ENCODE peak calls at places on chromosomes 4 and X, in six cellular contexts. B, L, S, U, X and P are unnamed samples.

GRCh38 chr4:20883231-20883630 is 183.0 kb downstream of the PACRGL start:
- DNase-seq in B (no peak), S (no peak), U (no peak), X (no peak), L (no peak), P (no peak)

GRCh38 chrX:108322243-108322642 is 116.0 kb downstream of the COL4A6 start:
- DNase-seq in X (no peak), L (no peak), U (no peak), S (no peak), B (no peak), P (no peak)

GRCh38 chr4:133084421-133084820 is 64.7 kb upstream of the PCDH10 start:
- DNase-seq in B (no peak), U (no peak), X (no peak), S (no peak), L (no peak), P (no peak)

GRCh38 chrX:82626978-82627377 is 881.1 kb upstream of the POU3F4 start:
- DNase-seq in B (no peak), X (no peak), U (no peak), S (no peak), L (no peak), P (no peak)

GRCh38 chrX:136754641-136755040 is 26.1 kb downstream of the ARHGEF6 start:
- DNase-seq in B (no peak), X (peak), L (peak), S (peak), U (no peak), P (peak)

GRCh38 chr4:33060873-33061542 is 2340.8 kb downstream of the PCDH7 start:
- DNase-seq in X (no peak), B (no peak), S (no peak), U (peak), L (no peak), P (no peak)

GRCh38 chr4:82789377-82789776 is 9.2 kb downstream of the SCD5 start:
- DNase-seq in X (no peak), S (no peak), B (no peak), U (no peak), L (no peak), P (no peak)

GRCh38 chrX:108396188-108396885 is 41.9 kb downstream of the COL4A6 start:
- DNase-seq in B (no peak), X (no peak), L (no peak), U (no peak), S (no peak), P (no peak)

GRCh38 chr4:567457-568350 is 8.4 kb downstream of the TMEM271 start:
- DNase-seq in B (no peak), L (no peak), X (no peak), U (no peak), S (no peak), P (no peak)

GRCh38 chr4:21290562-21290961 is 590.3 kb downstream of the PACRGL start:
- DNase-seq in B (no peak), X (no peak), L (no peak), U (no peak), S (no peak), P (no peak)

GRCh38 chr4:186078977-186079697 is 10.2 kb downstream of the TLR3 start:
- DNase-seq in B (no peak), S (no peak), L (no peak), X (no peak), U (no peak), P (no peak)

GRCh38 chrX:115689931-115690330 is 129.0 kb downstream of the PLS3 start:
- DNase-seq in X (no peak), B (no peak), U (no peak), S (no peak), L (no peak), P (no peak)

GRCh38 chr4:184748251-184748652 is 14.4 kb upstream of the CENPU start:
- DNase-seq in B (no peak), X (peak), U (no peak), S (no peak), L (no peak), P (no peak)

GRCh38 chrX:150205011-150205410 is 158.1 kb upstream of the MAMLD1 start:
- DNase-seq in L (no peak), U (no peak), S (no peak), X (no peak), B (no peak), P (no peak)

GRCh38 chr4:15890246-15890829 is 48.2 kb downstream of the FGFBP1 start:
- DNase-seq in S (no peak), L (no peak), U (no peak), B (no peak), X (no peak), P (no peak)

GRCh38 chrX:3244203-3244743 is 102.2 kb downstream of the MXRA5 start:
- DNase-seq in X (no peak), S (no peak), L (no peak), U (no peak), B (no peak), P (no peak)

GRCh38 chr4:153074501-153075255 is 129.6 kb upstream of the TRIM2 start:
- DNase-seq in S (no peak), U (no peak), X (no peak), L (no peak), B (no peak), P (no peak)

GRCh38 chr4:108811486-108811885 is 48.6 kb upstream of the ETNPPL start:
- DNase-seq in X (no peak), B (no peak), S (no peak), L (no peak), U (no peak), P (no peak)

GRCh38 chrX:125646195-125646594 is 326.5 kb downstream of the TEX13C start:
- DNase-seq in X (no peak), S (no peak), U (no peak), L (no peak), B (no peak), P (no peak)

GRCh38 chr4:124810814-124811213 is 98.3 kb upstream of the ANKRD50 start:
- DNase-seq in S (no peak), U (no peak), B (no peak), L (no peak), X (no peak), P (no peak)

GRCh38 chr4:55768291-55768690 is 51.3 kb upstream of the EXOC1L start:
- DNase-seq in S (no peak), U (no peak), L (no peak), X (no peak), B (no peak), P (no peak)

GRCh38 chr4:60042941-60043340 is 1157.2 kb upstream of the ADGRL3 start:
- DNase-seq in U (no peak), X (no peak), S (no peak), B (no peak), L (no peak), P (no peak)

GRCh38 chr4:14180983-14181601 is 553.6 kb upstream of the BOD1L1 start:
- DNase-seq in U (no peak), X (no peak), B (no peak), S (no peak), L (no peak), P (no peak)

GRCh38 chrX:13428055-13428786 is 108.4 kb upstream of the ATXN3L start:
- DNase-seq in B (no peak), U (no peak), X (no peak), L (no peak), S (no peak), P (no peak)

GRCh38 chrX:54695231-54695630 is 102.8 kb downstream of the ITIH6 start:
- DNase-seq in L (no peak), U (no peak), B (no peak), S (no peak), X (no peak), P (no peak)

GRCh38 chr4:3644849-3645627 is 112.8 kb upstream of the LRPAP1 start:
- DNase-seq in L (no peak), S (no peak), U (no peak), B (no peak), X (peak), P (no peak)

GRCh38 chrX:87392369-87392768 is 125.2 kb upstream of the KLHL4 start:
- DNase-seq in U (no peak), B (no peak), L (no peak), S (no peak), X (no peak), P (no peak)

GRCh38 chr4:186792994-186793393 is 69.3 kb upstream of the FAT1 start:
- DNase-seq in U (no peak), S (no peak), B (no peak), X (no peak), L (no peak), P (no peak)

GRCh38 chrX:154605566-154605965 is 13.5 kb downstream of the CTAG1B start:
- DNase-seq in X (no peak), L (no peak), S (no peak), U (no peak), B (no peak), P (no peak)

GRCh38 chr4:146443525-146443924 is 78.2 kb downstream of the SLC10A7 start:
- DNase-seq in X (no peak), U (no peak), S (no peak), B (no peak), L (no peak), P (no peak)

GRCh38 chr4:23930750-23931488 is 41.1 kb upstream of the PPARGC1A start:
- DNase-seq in S (no peak), B (no peak), L (no peak), X (peak), U (no peak), P (no peak)

GRCh38 chr4:163201358-163201757 is 34.7 kb upstream of the NAF1 start:
- DNase-seq in L (no peak), X (no peak), S (no peak), B (no peak), U (no peak), P (no peak)

GRCh38 chrX:30065226-30065625 is 150.1 kb upstream of the MAGEB2 start:
- DNase-seq in B (no peak), X (no peak), S (no peak), L (no peak), U (no peak), P (no peak)

GRCh38 chrX:153836921-153837320 is 6.6 kb upstream of the PDZD4 start:
- DNase-seq in B (no peak), X (no peak), U (no peak), L (no peak), S (no peak), P (no peak)

GRCh38 chrX:71227370-71228062 is 4.5 kb downstream of the GJB1 start:
- DNase-seq in X (no peak), S (no peak), U (no peak), B (no peak), L (no peak), P (no peak)

GRCh38 chrX:5936438-5936837 is 292.2 kb downstream of the NLGN4X start:
- DNase-seq in B (no peak), S (no peak), L (no peak), U (no peak), X (no peak), P (no peak)

GRCh38 chr4:183571350-183572076 is 66.7 kb downstream of the ING2 start:
- DNase-seq in B (no peak), L (no peak), X (no peak), S (no peak), U (no peak), P (no peak)

GRCh38 chr4:181569553-181569952 is 673.6 kb upstream of the TENM3 start:
- DNase-seq in S (no peak), U (no peak), L (no peak), X (no peak), B (no peak), P (no peak)

GRCh38 chr4:182369211-182369610 is 126.0 kb downstream of the TENM3 start:
- DNase-seq in U (no peak), X (no peak), B (no peak), L (no peak), S (no peak), P (no peak)